ENCODE peak calls at places on chromosomes 11 and 22, in five cellular contexts. Y is GM12878, B is HepG2, Z is H1, E is K562. G is an unnamed sample.

GRCh38 chr11:128575956-128576340 is 11.4 kb downstream of the ETS1 start:
- DNase-seq in E (no peak), B (no peak), Y (no peak), Z (no peak), G (no peak)

GRCh38 chr11:63978551-63979235 is 4.3 kb downstream of the COX8A start:
- DNase-seq in E (no peak), Z (no peak), Y (no peak), B (no peak), G (no peak)

GRCh38 chr22:37563153-37564081 is 3.1 kb downstream of the CDC42EP1 start:
- DNase-seq in E (peak), B (peak), Z (no peak), Y (no peak), G (no peak)

GRCh38 chr11:73931039-73931645 is 19.7 kb upstream of the DNAJB13 start:
- DNase-seq in E (peak), Y (no peak), Z (peak), B (peak), G (peak)

GRCh38 chr11:113147249-113147648 is 167.1 kb upstream of the TTC12 start:
- DNase-seq in Y (no peak), E (no peak), B (no peak), Z (no peak), G (no peak)

GRCh38 chr22:42433754-42434153 is 1.6 kb upstream of the NFAM1 start:
- DNase-seq in B (no peak), Y (no peak), E (no peak), Z (no peak), G (no peak)

GRCh38 chr11:25702417-25702816 is 629.5 kb upstream of the ANO3 start:
- DNase-seq in B (no peak), Y (no peak), E (no peak), Z (no peak), G (no peak)

GRCh38 chr11:130510407-130511006 is 62.1 kb downstream of the ADAMTS15 start:
- DNase-seq in E (no peak), Z (peak), Y (no peak), B (no peak), G (no peak)

GRCh38 chr11:75495749-75496641 is 29.7 kb downstream of the GDPD5 start:
- DNase-seq in B (peak), Y (no peak), E (peak), Z (peak), G (peak)

GRCh38 chr22:37571258-37571991 is 8.5 kb downstream of the LGALS2 start:
- DNase-seq in Z (no peak), B (no peak), Y (no peak), E (no peak), G (peak)

GRCh38 chr11:30586251-30587144 is at the start of gene MPPED2:
- DNase-seq in E (peak), B (no peak), Y (no peak), Z (peak), G (peak)

GRCh38 chr11:2892215-2893020 is 6.8 kb upstream of the CDKN1C start:
- DNase-seq in Z (peak), Y (no peak), B (no peak), E (peak), G (peak)

GRCh38 chr11:2893935-2894334 is 8.4 kb upstream of the CDKN1C start:
- DNase-seq in E (no peak), B (no peak), Z (no peak), Y (no peak), G (no peak)

GRCh38 chr11:2891291-2891690 is 5.7 kb upstream of the CDKN1C start:
- DNase-seq in Y (no peak), B (no peak), E (peak), Z (peak), G (peak)

GRCh38 chr11:2891901-2892214 is 6.3 kb upstream of the CDKN1C start:
- DNase-seq in E (no peak), Z (no peak), Y (no peak), B (peak), G (no peak)

DNA sequence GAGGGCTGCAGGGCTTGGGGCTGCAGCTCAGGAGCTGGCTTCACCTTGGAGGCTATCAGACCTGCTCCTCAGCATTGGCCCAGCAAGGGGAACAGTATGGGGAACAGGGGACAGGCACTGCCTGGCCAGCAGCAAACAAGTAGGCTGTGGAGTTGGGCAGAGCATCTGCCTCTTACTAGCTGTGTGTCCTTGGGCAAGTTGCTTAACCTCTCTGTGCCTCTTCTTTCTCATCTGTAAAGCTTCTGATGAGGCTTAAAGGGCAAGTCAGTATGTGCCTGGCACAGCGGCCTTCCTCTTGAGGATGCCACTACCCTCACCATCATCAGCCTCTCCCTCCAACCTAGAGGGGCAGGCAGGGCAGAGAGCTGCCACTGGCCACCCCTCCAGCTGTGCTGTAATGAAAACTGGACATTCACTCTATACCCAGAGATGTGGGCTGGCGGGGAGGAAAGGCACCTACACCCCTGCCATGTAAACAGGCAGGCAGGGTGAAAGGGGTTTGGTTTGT is 7.5 kb upstream of the CDKN1C start:
- DNase-seq in B (no peak), E (no peak), Z (no peak), Y (no peak), G (no peak)
- H3K4me3 ChIP-seq in B (peak), E (peak), Z (peak), Y (peak), G (peak)

DNA sequence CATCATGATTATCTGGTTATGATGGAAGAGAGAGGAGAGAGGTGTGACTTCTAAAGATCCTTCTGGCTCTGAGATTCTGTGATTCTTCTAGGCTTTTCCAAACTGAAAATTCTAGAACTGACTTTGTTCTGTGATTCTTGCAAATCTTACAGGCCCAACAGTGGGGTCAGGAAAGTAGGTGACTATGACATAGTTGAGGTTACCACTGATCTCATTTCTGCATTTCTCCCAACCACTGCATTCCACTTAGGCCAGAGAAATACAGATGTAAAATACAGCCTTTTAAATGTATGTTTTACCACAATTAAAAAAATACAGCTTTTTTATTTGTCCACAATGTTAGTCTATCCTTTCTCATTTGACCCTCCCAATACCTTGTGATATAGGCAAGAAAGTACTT is 83.7 kb downstream of the STIM1 start:
- DNase-seq in B (no peak), Z (no peak), E (no peak), Y (no peak), G (no peak)
- TF ChIP-seq GABPA in B (no peak), Z (no peak), E (no peak), Y (no peak), G (no peak)

DNA sequence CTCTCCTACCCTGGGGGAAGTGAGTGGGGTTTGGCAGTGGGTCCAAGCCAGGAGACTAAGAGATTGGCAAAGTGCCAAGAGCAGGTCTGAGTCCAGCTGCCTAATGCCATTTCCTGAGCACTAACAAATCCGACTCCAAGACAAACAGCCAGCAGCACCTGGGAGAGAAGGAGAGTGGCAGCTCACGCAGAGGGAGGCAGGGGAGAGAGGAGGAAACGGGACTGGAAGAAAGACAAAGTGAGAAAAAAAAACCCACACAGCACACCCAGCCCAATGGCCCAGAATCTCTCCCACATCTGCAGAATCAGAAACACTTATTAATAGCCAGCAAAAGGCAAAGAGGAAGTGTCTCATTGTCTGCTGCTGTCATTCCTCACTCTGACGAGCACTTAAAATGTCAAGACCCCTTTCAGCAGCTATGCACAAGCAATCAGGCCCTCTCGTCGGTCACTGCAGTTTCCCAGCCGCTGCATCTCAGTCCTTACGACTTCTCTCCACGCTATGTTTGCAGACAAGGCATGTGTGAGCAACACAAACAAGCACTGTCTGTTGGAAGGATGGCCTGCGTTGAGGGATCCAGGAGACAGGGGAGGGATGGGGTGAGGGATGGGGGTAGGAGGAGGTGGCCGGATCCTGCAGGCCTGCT is 558.4 kb upstream of the CADM1 start:
- DNase-seq in E (no peak), B (no peak), Y (no peak), Z (no peak), G (peak)
- TF ChIP-seq EP300 in E (no peak), B (no peak), Y (no peak), Z (no peak), G (peak)

DNA sequence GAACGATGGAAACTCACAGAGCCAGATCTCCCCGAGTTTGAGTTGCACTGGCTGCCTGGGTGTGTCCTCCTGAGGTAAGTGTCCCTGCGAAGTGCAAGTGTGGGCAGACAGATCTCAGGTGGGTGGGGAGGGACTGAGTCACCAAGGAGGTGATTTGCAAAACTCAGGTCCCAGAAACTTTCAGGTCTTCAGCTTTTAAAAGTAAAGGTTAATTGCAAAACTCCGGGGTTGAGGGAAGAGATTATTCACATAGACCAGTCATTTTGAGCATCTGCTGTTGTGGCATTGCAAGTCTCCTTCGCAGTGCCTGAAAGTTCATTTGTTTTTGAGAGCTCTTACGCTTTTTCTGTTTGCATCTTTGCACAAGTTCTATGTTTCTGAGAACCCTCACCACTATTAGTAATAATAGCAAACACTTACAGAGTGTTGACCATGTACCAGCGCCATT is 7.1 kb downstream of the CD44 start:
- DNase-seq in Y (peak), Z (no peak), B (no peak), E (no peak), G (no peak)
- H3K4me3 ChIP-seq in Y (peak), Z (no peak), B (no peak), E (no peak), G (no peak)

DNA sequence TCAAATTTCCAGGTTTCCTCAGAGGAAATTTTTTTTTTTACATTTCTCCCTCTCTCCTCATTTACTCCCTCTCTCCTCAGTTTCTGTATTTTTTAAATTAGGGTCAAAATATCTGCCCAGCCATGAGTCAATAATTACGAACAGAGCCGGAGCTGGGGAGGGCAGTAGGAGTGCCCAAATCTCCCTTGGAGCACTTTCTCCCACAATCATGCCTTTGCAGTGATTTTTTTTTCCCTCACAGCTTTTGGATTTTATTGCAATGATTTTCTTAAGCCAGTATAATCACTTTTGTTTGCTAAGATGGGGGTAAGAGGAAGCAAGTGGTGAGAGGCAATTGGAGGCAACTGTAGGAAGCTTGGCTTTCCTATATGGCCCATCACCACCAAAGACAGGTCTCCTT is 192.4 kb upstream of the PITPNB start:
- DNase-seq in Y (no peak), Z (no peak), B (no peak), E (no peak), G (no peak)
- TF ChIP-seq GABPA in Y (no peak), Z (no peak), B (no peak), E (no peak), G (no peak)

GRCh38 chr11:117259417-117259816 is 26.9 kb downstream of the RNF214 start:
- DNase-seq in E (no peak), Y (no peak), Z (no peak), B (no peak), G (no peak)
- TF ChIP-seq EP300 in E (no peak), Y (no peak), Z (no peak), B (no peak), G (peak)

G was measured in SK-N-SH.